ENCODE peak calls at places on chromosomes 11 and 22, in seven cellular contexts. One of them, this sample, is unnamed.

GRCh38 chr22:48758021-48758561 is 1069.6 kb downstream of the BRD1 start:
- DNase-seq in NB4: no peak
- DNase-seq in CD4-positive, alpha-beta memory T cell: no peak
- DNase-seq in Peyer's patch: peak
- DNase-seq in fibroblast of the aortic adventitia: no peak
- DNase-seq in fibroblast of mammary gland: no peak
- DNase-seq in neural progenitor cell: no peak
- DNase-seq in this sample: no peak

GRCh38 chr22:50620861-50621490 is 7.0 kb downstream of the ARSA start:
- DNase-seq in CD4-positive, alpha-beta memory T cell: peak
- DNase-seq in NB4: peak
- DNase-seq in Peyer's patch: peak
- DNase-seq in fibroblast of mammary gland: peak
- DNase-seq in fibroblast of the aortic adventitia: no peak
- DNase-seq in neural progenitor cell: no peak
- DNase-seq in this sample: peak

GRCh38 chr11:131591051-131591461 is 220.6 kb downstream of the NTM start:
- DNase-seq in fibroblast of the aortic adventitia: no peak
- DNase-seq in neural progenitor cell: peak
- DNase-seq in NB4: no peak
- DNase-seq in CD4-positive, alpha-beta memory T cell: no peak
- DNase-seq in Peyer's patch: no peak
- DNase-seq in fibroblast of mammary gland: no peak
- DNase-seq in this sample: no peak

GRCh38 chr11:10973416-10973815 is 115.6 kb upstream of the ZBED5 start:
- DNase-seq in Peyer's patch: no peak
- DNase-seq in NB4: no peak
- DNase-seq in CD4-positive, alpha-beta memory T cell: no peak
- DNase-seq in fibroblast of mammary gland: no peak
- DNase-seq in fibroblast of the aortic adventitia: no peak
- DNase-seq in neural progenitor cell: peak
- DNase-seq in this sample: no peak

GRCh38 chr11:133898031-133898769 is 52.9 kb upstream of the SPATA19 start:
- DNase-seq in NB4: no peak
- DNase-seq in fibroblast of mammary gland: no peak
- DNase-seq in neural progenitor cell: peak
- DNase-seq in CD4-positive, alpha-beta memory T cell: no peak
- DNase-seq in fibroblast of the aortic adventitia: no peak
- DNase-seq in Peyer's patch: peak
- DNase-seq in this sample: no peak

GRCh38 chr11:129976371-129976770 is 26.3 kb downstream of the PRDM10 start:
- DNase-seq in NB4: no peak
- DNase-seq in fibroblast of the aortic adventitia: no peak
- DNase-seq in fibroblast of mammary gland: no peak
- DNase-seq in CD4-positive, alpha-beta memory T cell: no peak
- DNase-seq in Peyer's patch: no peak
- DNase-seq in neural progenitor cell: no peak
- DNase-seq in this sample: no peak

GRCh38 chr22:19769393-19769715 is 8.8 kb downstream of the TBX1 start:
- DNase-seq in fibroblast of the aortic adventitia: no peak
- DNase-seq in Peyer's patch: no peak
- DNase-seq in NB4: no peak
- DNase-seq in fibroblast of mammary gland: no peak
- DNase-seq in neural progenitor cell: no peak
- DNase-seq in CD4-positive, alpha-beta memory T cell: no peak
- DNase-seq in this sample: no peak

GRCh38 chr22:46934172-46934745 is 171.8 kb downstream of the TBC1D22A start:
- DNase-seq in CD4-positive, alpha-beta memory T cell: no peak
- DNase-seq in fibroblast of the aortic adventitia: no peak
- DNase-seq in Peyer's patch: no peak
- DNase-seq in neural progenitor cell: no peak
- DNase-seq in NB4: no peak
- DNase-seq in fibroblast of mammary gland: no peak
- DNase-seq in this sample: peak

GRCh38 chr22:29994941-29995340 is 85.3 kb upstream of the HORMAD2 start:
- DNase-seq in fibroblast of mammary gland: peak
- DNase-seq in CD4-positive, alpha-beta memory T cell: no peak
- DNase-seq in neural progenitor cell: no peak
- DNase-seq in NB4: no peak
- DNase-seq in fibroblast of the aortic adventitia: peak
- DNase-seq in Peyer's patch: no peak
- DNase-seq in this sample: peak

GRCh38 chr11:65497141-65498041 is 1.5 kb upstream of the MALAT1 start:
- DNase-seq in fibroblast of mammary gland: peak
- DNase-seq in CD4-positive, alpha-beta memory T cell: peak
- DNase-seq in fibroblast of the aortic adventitia: peak
- DNase-seq in neural progenitor cell: peak
- DNase-seq in NB4: peak
- DNase-seq in Peyer's patch: peak
- DNase-seq in this sample: peak
- H3K4me3 ChIP-seq in fibroblast of mammary gland: peak
- H3K4me3 ChIP-seq in CD4-positive, alpha-beta memory T cell: peak
- H3K4me3 ChIP-seq in fibroblast of the aortic adventitia: peak
- H3K4me3 ChIP-seq in neural progenitor cell: peak
- H3K4me3 ChIP-seq in NB4: peak
- H3K4me3 ChIP-seq in Peyer's patch: peak
- H3K4me3 ChIP-seq in this sample: peak

GRCh38 chr22:22742641-22743040 is 98.2 kb downstream of the GGTLC2 start:
- DNase-seq in Peyer's patch: no peak
- DNase-seq in NB4: no peak
- DNase-seq in neural progenitor cell: no peak
- DNase-seq in fibroblast of the aortic adventitia: no peak
- DNase-seq in fibroblast of mammary gland: no peak
- DNase-seq in CD4-positive, alpha-beta memory T cell: no peak
- DNase-seq in this sample: no peak
- H3K4me3 ChIP-seq in Peyer's patch: no peak
- H3K4me3 ChIP-seq in NB4: no peak
- H3K4me3 ChIP-seq in neural progenitor cell: no peak
- H3K4me3 ChIP-seq in fibroblast of the aortic adventitia: no peak
- H3K4me3 ChIP-seq in fibroblast of mammary gland: no peak
- H3K4me3 ChIP-seq in CD4-positive, alpha-beta memory T cell: no peak
- H3K4me3 ChIP-seq in this sample: no peak

GRCh38 chr11:59829358-59829757 is 15.9 kb downstream of the CBLIF start:
- DNase-seq in CD4-positive, alpha-beta memory T cell: no peak
- DNase-seq in neural progenitor cell: no peak
- DNase-seq in fibroblast of mammary gland: no peak
- DNase-seq in Peyer's patch: no peak
- DNase-seq in NB4: no peak
- DNase-seq in fibroblast of the aortic adventitia: no peak
- DNase-seq in this sample: no peak
- H3K4me3 ChIP-seq in CD4-positive, alpha-beta memory T cell: no peak
- H3K4me3 ChIP-seq in neural progenitor cell: no peak
- H3K4me3 ChIP-seq in fibroblast of mammary gland: no peak
- H3K4me3 ChIP-seq in Peyer's patch: no peak
- H3K4me3 ChIP-seq in NB4: no peak
- H3K4me3 ChIP-seq in fibroblast of the aortic adventitia: no peak
- H3K4me3 ChIP-seq in this sample: no peak

DNA sequence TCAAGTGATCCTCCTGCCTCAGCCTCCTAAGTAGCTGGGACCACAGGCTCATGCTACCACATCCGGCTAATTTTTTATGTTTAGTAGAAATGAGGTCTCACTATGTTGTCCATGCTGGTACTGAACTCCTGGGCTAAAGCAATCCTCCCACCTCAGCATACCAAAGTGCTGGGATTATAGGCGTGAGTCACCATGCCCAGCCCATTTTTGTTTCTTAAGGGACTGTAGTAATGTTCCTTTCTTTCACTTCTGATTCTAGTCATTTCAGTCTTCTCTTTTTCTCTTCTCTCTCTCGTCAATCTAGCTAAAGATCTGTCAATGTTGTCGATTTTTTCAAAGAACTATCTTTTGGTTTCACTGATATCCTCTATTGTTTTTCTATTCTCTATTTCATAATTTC is 111.0 kb upstream of the APOA1 start:
- DNase-seq in neural progenitor cell: no peak
- DNase-seq in fibroblast of the aortic adventitia: peak
- DNase-seq in Peyer's patch: no peak
- DNase-seq in fibroblast of mammary gland: peak
- DNase-seq in CD4-positive, alpha-beta memory T cell: no peak
- DNase-seq in NB4: peak
- DNase-seq in this sample: no peak
- H3K4me3 ChIP-seq in neural progenitor cell: no peak
- H3K4me3 ChIP-seq in fibroblast of the aortic adventitia: no peak
- H3K4me3 ChIP-seq in Peyer's patch: no peak
- H3K4me3 ChIP-seq in fibroblast of mammary gland: no peak
- H3K4me3 ChIP-seq in CD4-positive, alpha-beta memory T cell: no peak
- H3K4me3 ChIP-seq in NB4: no peak
- H3K4me3 ChIP-seq in this sample: no peak

GRCh38 chr11:69298778-69299461 is 5.0 kb downstream of the MYEOV start:
- DNase-seq in Peyer's patch: no peak
- DNase-seq in fibroblast of the aortic adventitia: peak
- DNase-seq in fibroblast of mammary gland: peak
- DNase-seq in NB4: no peak
- DNase-seq in neural progenitor cell: no peak
- DNase-seq in CD4-positive, alpha-beta memory T cell: no peak
- DNase-seq in this sample: no peak
- H3K4me3 ChIP-seq in Peyer's patch: no peak
- H3K4me3 ChIP-seq in fibroblast of the aortic adventitia: no peak
- H3K4me3 ChIP-seq in fibroblast of mammary gland: no peak
- H3K4me3 ChIP-seq in NB4: no peak
- H3K4me3 ChIP-seq in neural progenitor cell: no peak
- H3K4me3 ChIP-seq in CD4-positive, alpha-beta memory T cell: no peak
- H3K4me3 ChIP-seq in this sample: no peak